ENCODE peak calls at places on chromosomes 4 and X, in nine cellular contexts. V is fibroblast of pulmonary artery, Q is fibroblast of lung, M is left ventricle myocardium inferior, Z is WTC11, W is lower leg skin, B is GM20000, G is A549, A is AG10803. K is an unnamed sample.

GRCh38 chr4:115929373-115929772 is 816.0 kb upstream of the NDST4 start:
- DNase-seq in Q (no peak), A (no peak), M (no peak), V (no peak), G (no peak), B (no peak), Z (no peak), W (no peak), K (no peak)

GRCh38 chr4:141501395-141501794 is 135.0 kb upstream of the IL15 start:
- DNase-seq in A (peak; percentile 43), Z (no peak), Q (peak; percentile 14), V (peak; percentile 11), G (no peak), B (no peak), W (no peak), M (no peak), K (no peak)

GRCh38 chr4:42654606-42655005 is 2.3 kb downstream of the ATP8A1 start:
- DNase-seq in M (no peak), B (peak; percentile 35), A (peak; percentile 59), Q (peak; percentile 84), V (peak; percentile 62), G (no peak), W (no peak), Z (no peak), K (no peak)

GRCh38 chr4:8332891-8333331 is 63.4 kb downstream of the HTRA3 start:
- DNase-seq in A (no peak), Z (no peak), B (no peak), M (no peak), Q (no peak), G (no peak), V (no peak), W (no peak), K (no peak)

GRCh38 chr4:116796022-116796421 is 289.4 kb downstream of the TRAM1L1 start:
- DNase-seq in B (no peak), Z (peak; percentile 29), G (no peak), M (no peak), W (no peak), A (no peak), V (no peak), Q (no peak), K (no peak)

GRCh38 chrX:118614150-118614549 is 113.3 kb upstream of the IL13RA1 start:
- DNase-seq in W (no peak), A (no peak), G (no peak), B (no peak), Q (no peak), V (no peak), Z (no peak), M (no peak), K (no peak)

GRCh38 chr4:87804871-87805270 is 5.5 kb downstream of the IBSP start:
- DNase-seq in V (no peak), W (no peak), G (no peak), M (no peak), B (no peak), A (no peak), Q (no peak), Z (no peak), K (no peak)

GRCh38 chrX:10486373-10486772 is 134.0 kb downstream of the MID1 start:
- DNase-seq in B (no peak), Q (peak; percentile 47), W (peak; percentile 16), A (peak; percentile 86), V (peak; percentile 81), G (no peak), M (no peak), Z (no peak), K (no peak)

GRCh38 chr4:147735413-147736301 is 3.8 kb downstream of the ARHGAP10 start:
- DNase-seq in A (peak; percentile 25), W (no peak), Z (no peak), M (no peak), G (no peak), V (no peak), B (peak; percentile 60), Q (no peak), K (peak; percentile 44)

GRCh38 chrX:124462931-124463330 is 116.6 kb downstream of the SH2D1A start:
- DNase-seq in Q (no peak), M (no peak), G (no peak), V (no peak), B (no peak), A (no peak), Z (no peak), W (no peak), K (no peak)

GRCh38 chr4:88989990-88990389 is 67.0 kb downstream of the FAM13A start:
- DNase-seq in B (no peak), Z (no peak), V (no peak), M (no peak), W (no peak), Q (no peak), G (no peak), A (no peak), K (no peak)

GRCh38 chrX:51641421-51642021 is 22.8 kb upstream of the CENPVL3 start:
- DNase-seq in W (no peak), Q (peak; percentile 64), V (peak; percentile 72), G (peak; percentile 2), Z (peak; percentile 12), A (peak; percentile 46), B (peak; percentile 23), M (no peak), K (peak; percentile 41)

GRCh38 chrX:16828126-16828908 is 41.8 kb downstream of the RBBP7 start:
- DNase-seq in W (no peak), Q (peak; percentile 95), B (no peak), Z (no peak), G (no peak), A (peak; percentile 54), V (peak; percentile 95), M (no peak), K (no peak)

GRCh38 chrX:71650333-71650969 is 16.9 kb upstream of the LOC101059915 start:
- DNase-seq in Q (no peak), G (no peak), B (peak; percentile 50), M (no peak), V (no peak), Z (no peak), W (no peak), A (no peak), K (no peak)

GRCh38 chrX:71653344-71653743 is 14.0 kb upstream of the LOC101059915 start:
- DNase-seq in W (no peak), V (no peak), G (no peak), Q (no peak), M (no peak), A (no peak), Z (no peak), B (no peak), K (no peak)

GRCh38 chrX:71657267-71657666 is 10.1 kb upstream of the LOC101059915 start:
- DNase-seq in B (no peak), M (no peak), V (no peak), W (no peak), Q (no peak), G (no peak), Z (no peak), A (no peak), K (no peak)

DNA sequence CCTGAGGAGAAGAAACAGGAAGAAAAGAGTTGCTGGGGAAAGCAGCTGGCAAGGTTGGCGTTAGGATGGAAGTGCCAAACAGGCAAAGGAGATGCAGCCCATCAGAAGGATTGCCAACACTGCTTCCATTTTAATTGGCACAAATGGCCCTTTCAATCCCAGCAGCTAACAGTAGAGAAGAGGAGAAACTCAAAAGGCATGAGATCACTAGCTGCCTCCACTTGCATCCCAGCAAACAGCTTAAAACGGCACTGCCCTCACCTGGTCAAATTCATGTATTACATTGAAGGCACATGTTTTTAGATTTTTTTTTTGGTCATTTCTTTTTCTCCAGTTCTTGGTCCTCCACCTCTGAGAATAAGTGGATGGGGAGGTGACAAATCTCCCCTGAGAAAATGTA is 14.9 kb upstream of the LOC101059915 start:
- DNase-seq in W (no peak), Q (peak; percentile 57), G (peak; percentile 39), V (peak; percentile 68), A (peak; percentile 54), M (no peak), B (peak; percentile 46), Z (peak; percentile 42), K (no peak)
- TF ChIP-seq CTCF in W (no peak), Q (peak; percentile 48), G (peak; percentile 55), V (peak; percentile 57), A (peak; percentile 64), M (peak; percentile 66), B (peak; percentile 26), Z (peak; percentile 24), K (peak; percentile 40)

GRCh38 chr4:90025248-90025647 is 101.9 kb upstream of the CCSER1 start:
- DNase-seq in M (no peak), V (peak; percentile 16), Z (no peak), Q (peak; percentile 10), A (no peak), B (peak; percentile 2), G (no peak), W (no peak), K (no peak)
- TF ChIP-seq CTCF in M (peak; percentile 29), V (peak; percentile 32), Z (no peak), Q (no peak), A (no peak), B (no peak), G (peak; percentile 14), W (no peak), K (peak; percentile 27)

GRCh38 chr4:14865804-14866203 is 136.5 kb upstream of the CPEB2 start:
- DNase-seq in G (no peak), W (no peak), V (peak; percentile 40), M (no peak), Q (peak; percentile 41), A (no peak), Z (no peak), B (no peak), K (no peak)
- TF ChIP-seq CTCF in G (no peak), W (no peak), V (no peak), M (no peak), Q (no peak), A (no peak), Z (no peak), B (no peak), K (no peak)

DNA sequence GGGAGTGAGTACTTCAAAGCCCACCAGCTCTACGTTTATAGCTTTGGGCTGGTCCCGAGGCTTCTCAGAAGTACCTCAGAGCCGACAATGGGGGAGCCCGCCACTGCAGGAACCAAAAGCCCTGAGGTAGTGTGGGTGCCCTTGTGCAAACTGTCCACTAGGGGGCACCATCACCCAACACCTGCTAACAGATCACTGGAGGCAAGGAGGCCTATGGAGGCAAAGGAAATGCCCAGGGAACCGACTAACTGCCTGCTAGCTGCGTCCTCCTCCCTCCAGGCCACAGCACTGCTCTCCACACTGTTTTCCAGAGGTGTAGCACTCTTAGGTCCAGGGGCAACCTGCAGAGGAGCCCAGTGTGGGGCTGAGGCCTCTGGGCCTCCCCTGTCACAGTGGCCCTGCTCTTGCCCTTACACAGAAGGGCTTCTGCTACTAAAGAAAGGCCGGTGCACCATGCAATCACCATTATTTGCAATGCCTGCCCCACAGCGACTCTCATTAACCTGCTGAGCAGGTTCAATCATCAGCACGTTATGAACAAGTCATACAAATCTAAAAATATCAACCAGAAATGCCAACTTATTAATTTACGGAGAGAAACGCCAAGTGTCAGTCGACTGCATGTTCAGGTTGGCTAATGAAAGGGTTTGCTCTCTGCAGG is 159.1 kb downstream of the NSUN7 start:
- DNase-seq in B (peak; percentile 81), Q (peak; percentile 77), Z (peak; percentile 89), A (peak; percentile 74), M (peak; percentile 45), W (peak; percentile 58), G (peak; percentile 75), V (peak; percentile 85), K (peak; percentile 85)
- TF ChIP-seq CTCF in B (peak; percentile 86), Q (peak; percentile 82), Z (peak; percentile 96), A (peak; percentile 95), M (peak; percentile 90), W (no peak), G (peak; percentile 83), V (peak; percentile 91), K (peak; percentile 89)

GRCh38 chrX:55767100-55767499 is 49.6 kb downstream of the RRAGB start:
- DNase-seq in A (peak; percentile 16), Z (no peak), B (no peak), M (no peak), V (peak; percentile 44), G (no peak), Q (peak; percentile 22), W (no peak), K (no peak)
- TF ChIP-seq CTCF in A (no peak), Z (no peak), B (no peak), M (no peak), V (no peak), G (no peak), Q (no peak), W (no peak), K (no peak)

K was measured in GM10248.